ENCODE peak calls at places on chromosomes 5 and 9, in ten cellular contexts. B, L, W, N, I, M, G, Q, E and R are unnamed samples.

GRCh38 chr5:10421841-10422691 is 19.6 kb upstream of the ROPN1L start:
- DNase-seq in B (no peak), L (no peak), W (no peak), N (no peak), I (peak; percentile 69), M (no peak), G (no peak), Q (no peak), E (no peak), R (peak; percentile 15)

GRCh38 chr5:149966901-149967419 is 6.4 kb downstream of the SLC26A2 start:
- DNase-seq in B (no peak), L (no peak), W (no peak), N (no peak), I (no peak), M (no peak), G (no peak), Q (no peak), E (no peak), R (no peak)

GRCh38 chr9:110669439-110669838 is 848 bp downstream of the MUSK start:
- DNase-seq in B (no peak), L (peak; percentile 15), W (no peak), N (no peak), I (no peak), M (no peak), G (no peak), Q (no peak), E (peak; percentile 56), R (no peak)

GRCh38 chr5:79236970-79237734 is 1.2 kb downstream of the JMY start:
- DNase-seq in B (peak; percentile 84), L (peak; percentile 65), W (peak; percentile 53), N (no peak), I (no peak), M (peak; percentile 50), G (peak; percentile 78), Q (peak; percentile 7), E (no peak), R (peak; percentile 57)

GRCh38 chr5:79853676-79854418 is 137.2 kb downstream of the MTX3 start:
- DNase-seq in B (no peak), L (no peak), W (no peak), N (no peak), I (no peak), M (no peak), G (peak; percentile 41), Q (no peak), E (no peak), R (no peak)

GRCh38 chr9:26148128-26148527 is 469.9 kb upstream of the TUSC1 start:
- DNase-seq in B (no peak), L (no peak), W (no peak), N (no peak), I (no peak), M (no peak), G (no peak), Q (no peak), E (no peak), R (no peak)

GRCh38 chr5:142433526-142434321 is 108.9 kb upstream of the SPRY4 start:
- DNase-seq in B (no peak), L (peak; percentile 50), W (no peak), N (no peak), I (no peak), M (no peak), G (no peak), Q (no peak), E (peak; percentile 50), R (peak; percentile 75)

GRCh38 chr5:173643964-173644363 is 27.5 kb upstream of the BOD1 start:
- DNase-seq in B (no peak), L (no peak), W (peak; percentile 37), N (no peak), I (no peak), M (no peak), G (peak; percentile 37), Q (no peak), E (no peak), R (no peak)

GRCh38 chr5:125528881-125529280 is 782.4 kb upstream of the ZNF608 start:
- DNase-seq in B (no peak), L (no peak), W (no peak), N (no peak), I (no peak), M (no peak), G (no peak), Q (no peak), E (no peak), R (no peak)

GRCh38 chr5:17275279-17276158 is 58.1 kb downstream of the BASP1 start:
- DNase-seq in B (no peak), L (no peak), W (no peak), N (no peak), I (no peak), M (no peak), G (no peak), Q (no peak), E (no peak), R (no peak)

GRCh38 chr5:74595143-74595915 is 45.2 kb downstream of the ENC1 start:
- DNase-seq in B (no peak), L (peak; percentile 19), W (no peak), N (no peak), I (no peak), M (no peak), G (no peak), Q (no peak), E (peak; percentile 95), R (no peak)

GRCh38 chr5:157744055-157745011 is 821 bp downstream of the LSM11 start:
- DNase-seq in B (peak; percentile 85), L (peak; percentile 55), W (no peak), N (no peak), I (no peak), M (no peak), G (no peak), Q (no peak), E (no peak), R (peak; percentile 37)

GRCh38 chr5:40485021-40485998 is 194.4 kb upstream of the PTGER4 start:
- DNase-seq in B (no peak), L (peak; percentile 25), W (no peak), N (no peak), I (no peak), M (no peak), G (no peak), Q (no peak), E (no peak), R (no peak)

GRCh38 chr9:90167920-90168319 is 474.7 kb downstream of the DIRAS2 start:
- DNase-seq in B (no peak), L (no peak), W (no peak), N (no peak), I (no peak), M (no peak), G (no peak), Q (no peak), E (no peak), R (no peak)

GRCh38 chr5:96084874-96085545 is 123.4 kb upstream of the ELL2 start:
- DNase-seq in B (no peak), L (no peak), W (no peak), N (no peak), I (no peak), M (no peak), G (no peak), Q (no peak), E (no peak), R (no peak)

GRCh38 chr9:119273984-119274665 is 95.1 kb downstream of the BRINP1 start:
- DNase-seq in B (no peak), L (no peak), W (no peak), N (no peak), I (no peak), M (no peak), G (no peak), Q (no peak), E (peak; percentile 25), R (no peak)

GRCh38 chr9:84862786-84863185 is 193.3 kb downstream of the NTRK2 start:
- DNase-seq in B (no peak), L (peak; percentile 16), W (no peak), N (no peak), I (no peak), M (no peak), G (no peak), Q (no peak), E (peak; percentile 29), R (peak; percentile 85)

GRCh38 chr5:6305821-6306220 is 72.5 kb downstream of the MED10 start:
- DNase-seq in B (no peak), L (no peak), W (no peak), N (no peak), I (no peak), M (no peak), G (no peak), Q (no peak), E (no peak), R (no peak)

GRCh38 chr5:93604119-93604963 is 21.3 kb downstream of the NR2F1 start:
- DNase-seq in B (peak; percentile 88), L (peak; percentile 38), W (no peak), N (no peak), I (no peak), M (no peak), G (no peak), Q (no peak), E (no peak), R (peak; percentile 48)

GRCh38 chr9:114911167-114911821 is 19.1 kb downstream of the TNFSF8 start:
- DNase-seq in B (no peak), L (peak; percentile 79), W (no peak), N (no peak), I (no peak), M (no peak), G (no peak), Q (no peak), E (no peak), R (peak; percentile 72)

GRCh38 chr5:54905942-54906537 is 79.4 kb downstream of the ESM1 start:
- DNase-seq in B (peak; percentile 91), L (peak; percentile 92), W (peak; percentile 86), N (no peak), I (no peak), M (peak; percentile 64), G (peak; percentile 82), Q (peak; percentile 21), E (peak; percentile 27), R (peak; percentile 71)

GRCh38 chr9:21455320-21455719 is 15.1 kb downstream of the IFNA1 start:
- DNase-seq in B (no peak), L (peak; percentile 59), W (no peak), N (no peak), I (peak; percentile 9), M (no peak), G (no peak), Q (no peak), E (peak; percentile 9), R (peak; percentile 65)